ENCODE peak calls at places on chromosomes 5 and 9, in ten cellular contexts. G is kidney, T is uterus, U is Caco-2, Z is HepG2, I is SK-N-SH, M is pancreas, R is psoas muscle, K is GM23338, J is A549. Q is an unnamed sample. For H3K4me1, the result is how much of the 10 kb centered on the place peaks cover.

GRCh38 chr5:179226696-179227095 is 118.6 kb downstream of the ADAMTS2 start:
- DNase-seq in Z (no peak), K (no peak), G (no peak), R (no peak), U (no peak), I (no peak), J (no peak), T (no peak), M (no peak), Q (no peak)

GRCh38 chr5:125043781-125044391 is 297.4 kb upstream of the ZNF608 start:
- DNase-seq in I (peak), G (peak), U (no peak), J (peak), T (peak), M (peak), K (no peak), Z (no peak), R (peak), Q (peak)

GRCh38 chr9:107345327-107345726 is 62.2 kb downstream of the RAD23B start:
- DNase-seq in T (no peak), R (no peak), I (no peak), G (no peak), U (no peak), M (no peak), Z (no peak), K (no peak), J (no peak), Q (no peak)

GRCh38 chr9:124852829-124853531 is at the start of gene WDR38:
- DNase-seq in M (peak), Z (peak), R (peak), I (peak), T (peak), U (peak), K (peak), G (peak), J (peak), Q (peak)

GRCh38 chr5:161094411-161094810 is 242.4 kb upstream of the ATP10B start:
- DNase-seq in J (no peak), G (no peak), M (no peak), R (no peak), I (no peak), Z (no peak), K (no peak), T (no peak), U (no peak), Q (no peak)

GRCh38 chr5:32449216-32449721 is 4.7 kb upstream of the ZFR start:
- DNase-seq in I (no peak), Z (no peak), M (no peak), J (no peak), R (no peak), T (no peak), U (no peak), G (no peak), K (no peak), Q (no peak)

GRCh38 chr5:66646570-66646969 is 50.4 kb downstream of the MAST4 start:
- DNase-seq in T (no peak), Z (no peak), G (no peak), U (no peak), I (peak), R (no peak), J (no peak), M (no peak), K (no peak), Q (no peak)

GRCh38 chr5:112977440-112977861 is 853 bp downstream of the DCP2 start:
- DNase-seq in M (no peak), K (no peak), Z (no peak), U (no peak), I (no peak), G (no peak), T (no peak), R (no peak), J (no peak), Q (no peak)

GRCh38 chr9:91771027-91771426 is 179.0 kb downstream of the ROR2 start:
- DNase-seq in M (no peak), U (peak), J (peak), G (peak), T (peak), I (no peak), K (peak), Z (no peak), R (no peak), Q (no peak)

GRCh38 chr9:6354072-6354686 is 26.0 kb downstream of the TPD52L3 start:
- DNase-seq in I (peak), T (no peak), U (peak), J (peak), Z (peak), R (no peak), G (no peak), K (peak), M (no peak), Q (no peak)

GRCh38 chr5:176595386-176595943 is 14.5 kb downstream of the GPRIN1 start:
- DNase-seq in I (no peak), U (no peak), J (no peak), Z (no peak), G (no peak), R (no peak), K (no peak), M (peak), T (no peak), Q (no peak)

DNA sequence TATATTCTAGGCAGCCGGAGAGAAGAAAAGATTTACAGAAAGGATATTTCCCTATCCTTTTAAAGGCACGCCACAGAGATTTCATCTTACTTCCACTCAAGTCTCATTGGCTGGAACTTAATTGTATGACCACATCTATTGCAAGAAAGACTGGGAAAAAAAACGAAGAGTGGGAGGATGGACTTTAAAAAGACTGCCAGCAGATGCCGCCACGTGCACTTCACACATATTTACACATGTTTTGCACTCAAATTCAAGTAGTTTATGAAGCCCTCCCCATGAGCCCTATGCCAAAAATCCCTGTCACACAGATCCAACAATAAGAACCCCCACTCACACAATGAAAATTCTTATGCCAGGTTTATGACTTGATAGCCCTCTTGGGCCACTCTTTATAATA is 138.5 kb upstream of the TYRP1 start:
- DNase-seq in R (no peak), G (no peak), K (peak), I (peak), M (no peak), Z (peak), U (peak), J (peak), T (no peak), Q (no peak)
- TF ChIP-seq CTCF in R (no peak), G (no peak), K (peak), I (peak), M (no peak), Z (peak), U (no peak), J (peak), T (no peak), Q (no peak)

DNA sequence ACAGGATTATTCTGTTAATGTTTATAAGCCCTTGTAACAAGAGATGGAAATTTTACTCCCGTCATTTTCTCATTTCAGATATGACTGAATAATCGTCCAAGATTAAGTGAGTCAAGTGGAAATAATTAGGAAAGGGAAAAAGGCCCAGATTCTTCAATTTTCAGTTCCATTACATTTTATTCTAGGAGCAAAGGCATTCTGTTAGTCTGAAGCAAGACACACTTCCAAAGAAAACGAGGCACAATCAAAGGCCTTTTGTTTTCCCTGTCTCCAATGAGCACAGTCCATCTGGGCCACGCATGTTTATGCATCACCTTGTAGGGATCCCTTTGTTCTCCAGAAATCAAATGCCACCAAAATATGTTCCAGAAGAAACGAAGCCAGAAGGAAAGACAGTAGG is 382.9 kb upstream of the RFX3 start:
- DNase-seq in T (no peak), M (no peak), R (no peak), I (no peak), K (no peak), U (no peak), J (no peak), G (no peak), Z (no peak), Q (no peak)
- H3K4me1 ChIP-seq in T (under half), M (under half), R (under half), I (under half), K (under half), U (under half), J (under half), G (under half), Z (under half), Q (under half)

GRCh38 chr5:171318026-171318425 is 9.0 kb downstream of the TLX3 start:
- DNase-seq in T (no peak), K (peak), R (no peak), M (no peak), J (no peak), G (no peak), U (no peak), I (no peak), Z (no peak), Q (no peak)

GRCh38 chr5:171315386-171315891 is 6.4 kb downstream of the TLX3 start:
- DNase-seq in R (no peak), M (peak), T (no peak), I (no peak), U (no peak), J (no peak), G (no peak), K (peak), Z (no peak), Q (no peak)

GRCh38 chr5:171315925-171316257 is 6.8 kb downstream of the TLX3 start:
- DNase-seq in I (no peak), K (no peak), G (no peak), Z (no peak), T (no peak), J (no peak), R (no peak), M (no peak), U (no peak), Q (no peak)

GRCh38 chr5:171317225-171317624 is 8.2 kb downstream of the TLX3 start:
- DNase-seq in U (no peak), Z (no peak), I (no peak), J (no peak), R (no peak), T (no peak), K (no peak), G (no peak), M (no peak), Q (no peak)

GRCh38 chr5:171316258-171317121 is 7.4 kb downstream of the TLX3 start:
- DNase-seq in R (no peak), I (no peak), Z (no peak), M (peak), J (no peak), U (no peak), T (no peak), K (peak), G (no peak), Q (no peak)
- H3K4me3 ChIP-seq in R (peak), I (no peak), Z (no peak), M (peak), J (no peak), U (no peak), T (no peak), K (peak), G (no peak), Q (no peak)

DNA sequence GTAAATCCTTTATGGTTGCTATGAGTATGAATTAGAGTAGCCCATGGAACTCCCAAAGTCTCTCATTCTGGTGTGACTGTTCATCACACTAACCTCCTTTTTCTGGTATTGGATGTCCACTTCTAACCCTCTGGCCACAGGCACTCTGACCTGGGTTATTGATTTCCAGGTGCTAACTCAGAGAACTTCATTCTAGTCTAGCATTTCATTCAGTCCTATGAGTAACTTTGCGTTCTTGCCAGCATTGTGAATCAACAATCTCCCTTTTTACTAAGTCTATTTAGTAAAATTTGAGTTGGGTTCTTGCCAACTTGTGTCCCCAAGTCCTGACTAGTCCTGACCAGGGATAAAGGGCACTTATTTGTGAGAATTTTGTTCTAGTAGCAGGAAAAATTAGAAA is 103.5 kb downstream of the SNX18 start:
- DNase-seq in J (no peak), K (no peak), M (no peak), R (no peak), U (no peak), I (no peak), Z (no peak), T (no peak), G (no peak), Q (no peak)
- TF ChIP-seq CTCF in J (no peak), K (no peak), M (no peak), R (no peak), U (no peak), I (no peak), Z (no peak), T (no peak), G (no peak), Q (no peak)

GRCh38 chr9:110160685-110161084 is 47.3 kb downstream of the C9orf152 start:
- DNase-seq in K (no peak), I (no peak), M (no peak), U (no peak), J (no peak), T (no peak), R (no peak), G (no peak), Z (no peak), Q (no peak)

GRCh38 chr9:110157812-110158629 is 49.9 kb downstream of the C9orf152 start:
- DNase-seq in M (no peak), J (no peak), U (no peak), K (peak), T (no peak), G (no peak), I (no peak), Z (no peak), R (no peak), Q (no peak)

GRCh38 chr9:110160163-110160562 is 47.8 kb downstream of the C9orf152 start:
- DNase-seq in Z (no peak), U (no peak), T (no peak), M (no peak), I (no peak), K (no peak), J (no peak), G (no peak), R (no peak), Q (no peak)

GRCh38 chr9:110156902-110157301 is 51.1 kb downstream of the C9orf152 start:
- DNase-seq in Z (no peak), I (no peak), G (no peak), T (no peak), M (no peak), R (no peak), J (no peak), U (no peak), K (no peak), Q (no peak)

DNA sequence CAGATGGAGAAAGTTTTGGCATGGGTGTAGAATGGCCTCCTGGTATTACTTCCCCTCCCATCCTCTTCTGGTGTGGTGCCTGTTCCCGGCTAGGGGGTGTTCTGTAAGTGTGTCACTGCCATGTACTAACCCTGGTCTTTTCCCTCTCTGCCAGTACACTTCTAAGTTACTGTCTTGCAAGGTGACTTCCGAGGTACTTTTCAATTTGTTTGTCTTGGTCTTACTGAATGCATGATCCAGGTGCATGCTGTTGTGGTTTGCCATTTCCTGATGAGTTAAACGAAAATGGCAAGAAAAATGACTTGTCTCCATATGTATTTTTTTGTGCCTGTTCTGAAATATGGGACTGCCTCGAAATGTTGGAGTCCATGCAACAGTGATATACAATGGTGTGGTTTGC is 46.0 kb downstream of the C9orf152 start:
- DNase-seq in T (no peak), I (no peak), U (no peak), Z (no peak), G (no peak), J (no peak), M (no peak), K (no peak), R (no peak), Q (no peak)
- H3K4me1 ChIP-seq in T (under half), I (under half), U (under half), Z (under half), G (under half), J (under half), M (under half), K (under half), R (under half), Q (under half)

Q was measured in right lobe of liver.